ENCODE peak calls at places on chromosome 10, in five cellular contexts. Z, J, H, L and U are unnamed samples.

GRCh38 chr10:109982123-109982522 is 25.7 kb upstream of the ADD3 start:
- DNase-seq in Z (no peak), J (no peak), H (no peak), L (no peak), U (no peak)

GRCh38 chr10:110863361-110863760 is 8.4 kb upstream of the PDCD4 start:
- DNase-seq in Z (no peak), J (no peak), H (no peak), L (no peak), U (no peak)

GRCh38 chr10:3968727-3969126 is 183.7 kb upstream of the KLF6 start:
- DNase-seq in Z (no peak), J (no peak), H (no peak), L (no peak), U (no peak)

GRCh38 chr10:66591865-66592264 is 334.0 kb upstream of the LRRTM3 start:
- DNase-seq in Z (no peak), J (peak; percentile 29), H (no peak), L (no peak), U (peak; percentile 41)

GRCh38 chr10:126459032-126459831 is 71.0 kb upstream of the ADAM12 start:
- DNase-seq in Z (no peak), J (peak; percentile 71), H (no peak), L (no peak), U (peak; percentile 52)

GRCh38 chr10:14608381-14609001 is 166.2 kb downstream of the FAM107B start:
- DNase-seq in Z (no peak), J (peak; percentile 4), H (no peak), L (no peak), U (no peak)

GRCh38 chr10:107894521-107894920 is 730.0 kb upstream of the SORCS1 start:
- DNase-seq in Z (no peak), J (no peak), H (no peak), L (no peak), U (no peak)

GRCh38 chr10:49139000-49139865 is 5.4 kb upstream of the FAM170B start:
- DNase-seq in Z (no peak), J (peak; percentile 62), H (no peak), L (no peak), U (peak; percentile 90)

GRCh38 chr10:48473704-48474103 is 131.2 kb downstream of the ARHGAP22 start:
- DNase-seq in Z (no peak), J (no peak), H (no peak), L (no peak), U (no peak)

GRCh38 chr10:112843623-112844022 is 106.4 kb upstream of the TCF7L2 start:
- DNase-seq in Z (no peak), J (peak; percentile 79), H (no peak), L (no peak), U (no peak)

GRCh38 chr10:100045592-100045991 is 35.8 kb upstream of the DNMBP start:
- DNase-seq in Z (no peak), J (peak; percentile 64), H (no peak), L (no peak), U (no peak)

GRCh38 chr10:102599565-102600327 is 44.5 kb upstream of the TRIM8 start:
- DNase-seq in Z (no peak), J (peak; percentile 92), H (peak; percentile 94), L (no peak), U (no peak)

GRCh38 chr10:122044045-122044661 is 55.2 kb downstream of the TACC2 start:
- DNase-seq in Z (no peak), J (no peak), H (no peak), L (no peak), U (peak; percentile 49)

GRCh38 chr10:29120216-29120615 is 168.7 kb upstream of the LYZL1 start:
- DNase-seq in Z (no peak), J (peak; percentile 89), H (no peak), L (peak; percentile 65), U (peak; percentile 89)

GRCh38 chr10:78605800-78606350 is 462.9 kb upstream of the ZMIZ1 start:
- DNase-seq in Z (no peak), J (peak; percentile 21), H (no peak), L (peak; percentile 24), U (no peak)

GRCh38 chr10:101217450-101218281 is 11.6 kb downstream of the LBX1 start:
- DNase-seq in Z (peak; percentile 55), J (peak; percentile 29), H (no peak), L (peak; percentile 48), U (peak; percentile 36)

GRCh38 chr10:31359979-31360378 is 41.0 kb downstream of the ZEB1 start:
- DNase-seq in Z (peak; percentile 49), J (no peak), H (no peak), L (no peak), U (no peak)

GRCh38 chr10:19749185-19749729 is 67.0 kb upstream of the PLXDC2 start:
- DNase-seq in Z (no peak), J (peak; percentile 93), H (no peak), L (no peak), U (peak; percentile 56)

GRCh38 chr10:28349892-28350291 is 47.0 kb upstream of the MPP7 start:
- DNase-seq in Z (no peak), J (no peak), H (no peak), L (no peak), U (no peak)

GRCh38 chr10:55966131-55966530 is 394.9 kb downstream of the ZWINT start:
- DNase-seq in Z (no peak), J (no peak), H (no peak), L (no peak), U (no peak)

GRCh38 chr10:132945125-132945893 is 2.9 kb upstream of the CFAP46 start:
- DNase-seq in Z (no peak), J (no peak), H (no peak), L (no peak), U (no peak)

GRCh38 chr10:93294004-93294403 is 188.1 kb downstream of the MYOF start:
- DNase-seq in Z (no peak), J (no peak), H (no peak), L (no peak), U (no peak)

GRCh38 chr10:70931168-70931805 is 42.9 kb upstream of the PCBD1 start:
- DNase-seq in Z (no peak), J (peak; percentile 68), H (no peak), L (peak; percentile 50), U (peak; percentile 37)

GRCh38 chr10:56911906-56912480 is 550.9 kb upstream of the ZWINT start:
- DNase-seq in Z (no peak), J (no peak), H (no peak), L (no peak), U (no peak)

GRCh38 chr10:46069771-46070463 is 23.8 kb upstream of the MSMB start:
- DNase-seq in Z (no peak), J (no peak), H (no peak), L (no peak), U (peak; percentile 6)

GRCh38 chr10:24307696-24308476 is 98.9 kb downstream of the KIAA1217 start:
- DNase-seq in Z (no peak), J (no peak), H (no peak), L (no peak), U (no peak)

GRCh38 chr10:119616879-119617580 is 20.3 kb upstream of the TIAL1 start:
- DNase-seq in Z (no peak), J (no peak), H (no peak), L (no peak), U (no peak)

GRCh38 chr10:99560277-99561126 is 27.8 kb downstream of the NKX2-3 start:
- DNase-seq in Z (peak; percentile 55), J (peak; percentile 53), H (no peak), L (peak; percentile 56), U (peak; percentile 47)

GRCh38 chr10:113452146-113452545 is 100.7 kb upstream of the HABP2 start:
- DNase-seq in Z (no peak), J (no peak), H (no peak), L (no peak), U (no peak)

GRCh38 chr10:131902691-131903090 is 1.9 kb downstream of the PPP2R2D start:
- DNase-seq in Z (no peak), J (no peak), H (no peak), L (no peak), U (no peak)

GRCh38 chr10:84208023-84208422 is 13.7 kb downstream of the CDHR1 start:
- DNase-seq in Z (no peak), J (no peak), H (no peak), L (no peak), U (no peak)

GRCh38 chr10:75540357-75541335 is 109.2 kb downstream of the LRMDA start:
- DNase-seq in Z (no peak), J (no peak), H (no peak), L (no peak), U (no peak)

GRCh38 chr10:17031656-17032630 is 97.7 kb downstream of the CUBN start:
- DNase-seq in Z (no peak), J (no peak), H (no peak), L (no peak), U (no peak)